ENCODE peak calls at places on chromosomes 11 and 22, in six cellular contexts. One of them, this sample, is unnamed.

GRCh38 chr11:16155448-16155847 is 200.9 kb downstream of the SOX6 start:
- DNase-seq in SK-N-SH: no peak
- DNase-seq in HCT116: no peak
- DNase-seq in naive thymus-derived CD4-positive, alpha-beta T cell: no peak
- DNase-seq in neural progenitor cell: no peak
- DNase-seq in SJSA1: peak
- DNase-seq in this sample: no peak

GRCh38 chr11:73308963-73309960 is 1.2 kb downstream of the ARHGEF17 start:
- DNase-seq in SK-N-SH: no peak
- DNase-seq in HCT116: peak
- DNase-seq in naive thymus-derived CD4-positive, alpha-beta T cell: no peak
- DNase-seq in neural progenitor cell: peak
- DNase-seq in SJSA1: peak
- DNase-seq in this sample: no peak

GRCh38 chr11:72831521-72832300 is 17.5 kb downstream of the ATG16L2 start:
- DNase-seq in SK-N-SH: peak
- DNase-seq in HCT116: peak
- DNase-seq in naive thymus-derived CD4-positive, alpha-beta T cell: peak
- DNase-seq in neural progenitor cell: peak
- DNase-seq in SJSA1: peak
- DNase-seq in this sample: peak

GRCh38 chr11:35247428-35247827 is 108.5 kb downstream of the CD44 start:
- DNase-seq in SK-N-SH: no peak
- DNase-seq in HCT116: no peak
- DNase-seq in naive thymus-derived CD4-positive, alpha-beta T cell: peak
- DNase-seq in neural progenitor cell: no peak
- DNase-seq in SJSA1: no peak
- DNase-seq in this sample: peak

GRCh38 chr11:18313985-18314763 is 7.8 kb downstream of the HPS5 start:
- DNase-seq in SK-N-SH: no peak
- DNase-seq in HCT116: no peak
- DNase-seq in naive thymus-derived CD4-positive, alpha-beta T cell: no peak
- DNase-seq in neural progenitor cell: no peak
- DNase-seq in SJSA1: peak
- DNase-seq in this sample: no peak

GRCh38 chr11:83933008-83933407 is 646.8 kb upstream of the CCDC90B start:
- DNase-seq in SK-N-SH: peak
- DNase-seq in HCT116: no peak
- DNase-seq in naive thymus-derived CD4-positive, alpha-beta T cell: no peak
- DNase-seq in neural progenitor cell: no peak
- DNase-seq in SJSA1: no peak
- DNase-seq in this sample: no peak

GRCh38 chr11:66820381-66820780 is 22.9 kb upstream of the RCE1 start:
- DNase-seq in SK-N-SH: no peak
- DNase-seq in HCT116: no peak
- DNase-seq in naive thymus-derived CD4-positive, alpha-beta T cell: no peak
- DNase-seq in neural progenitor cell: peak
- DNase-seq in SJSA1: no peak
- DNase-seq in this sample: no peak

GRCh38 chr11:56855217-56855616 is 106.7 kb upstream of the OR9G4 start:
- DNase-seq in SK-N-SH: no peak
- DNase-seq in HCT116: no peak
- DNase-seq in naive thymus-derived CD4-positive, alpha-beta T cell: no peak
- DNase-seq in neural progenitor cell: no peak
- DNase-seq in SJSA1: no peak
- DNase-seq in this sample: no peak

GRCh38 chr22:41314821-41315220 is 13.5 kb downstream of the ZC3H7B start:
- DNase-seq in SK-N-SH: no peak
- DNase-seq in HCT116: no peak
- DNase-seq in naive thymus-derived CD4-positive, alpha-beta T cell: no peak
- DNase-seq in neural progenitor cell: no peak
- DNase-seq in SJSA1: no peak
- DNase-seq in this sample: no peak

GRCh38 chr22:30871391-30872281 is 96.9 kb downstream of the MORC2 start:
- DNase-seq in SK-N-SH: peak
- DNase-seq in HCT116: no peak
- DNase-seq in naive thymus-derived CD4-positive, alpha-beta T cell: no peak
- DNase-seq in neural progenitor cell: no peak
- DNase-seq in SJSA1: no peak
- DNase-seq in this sample: no peak

GRCh38 chr11:68550485-68550817 is 89.9 kb downstream of the PPP6R3 start:
- DNase-seq in SK-N-SH: no peak
- DNase-seq in HCT116: no peak
- DNase-seq in naive thymus-derived CD4-positive, alpha-beta T cell: no peak
- DNase-seq in neural progenitor cell: no peak
- DNase-seq in SJSA1: no peak
- DNase-seq in this sample: no peak

GRCh38 chr22:19714320-19715252 is at the start of gene SEPTIN5:
- DNase-seq in SK-N-SH: peak
- DNase-seq in HCT116: no peak
- DNase-seq in naive thymus-derived CD4-positive, alpha-beta T cell: no peak
- DNase-seq in neural progenitor cell: peak
- DNase-seq in SJSA1: no peak
- DNase-seq in this sample: no peak
- H3K27ac ChIP-seq in SK-N-SH: no peak
- H3K27ac ChIP-seq in HCT116: peak
- H3K27ac ChIP-seq in naive thymus-derived CD4-positive, alpha-beta T cell: no peak
- H3K27ac ChIP-seq in neural progenitor cell: no peak
- H3K27ac ChIP-seq in SJSA1: no peak
- H3K27ac ChIP-seq in this sample: no peak

DNA sequence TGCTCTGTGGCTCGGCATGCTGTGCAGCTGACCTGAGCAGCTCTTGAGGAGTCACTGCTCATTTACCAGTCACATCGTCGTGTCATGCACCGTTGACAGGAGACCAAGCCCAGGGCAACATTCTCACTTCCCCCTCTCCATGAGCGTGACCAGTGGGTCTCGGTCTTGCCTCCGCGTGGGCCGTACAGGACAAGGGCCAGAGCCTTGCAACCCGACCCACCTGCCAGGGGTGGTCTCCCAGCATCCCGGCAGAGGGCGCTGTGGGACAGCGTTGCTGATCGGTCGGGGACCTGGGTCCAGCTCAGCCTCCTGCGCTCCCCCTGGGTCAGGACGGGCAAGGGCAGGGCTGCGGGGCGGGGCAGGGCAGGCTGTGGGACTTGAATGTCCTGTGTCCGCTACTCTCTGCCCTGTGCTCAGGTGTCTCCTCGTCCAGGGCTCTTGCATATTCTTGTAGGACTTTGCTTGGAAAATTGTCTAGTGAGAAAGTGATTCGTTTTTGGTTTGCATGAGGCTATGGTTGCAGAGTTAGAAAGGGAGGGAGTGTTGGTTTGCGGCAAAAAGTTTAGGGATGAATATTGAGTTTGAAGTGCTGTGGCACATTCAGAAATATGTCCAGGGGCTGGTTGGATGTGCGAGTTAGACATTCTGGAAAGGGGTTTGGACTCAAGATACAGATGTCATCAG is 16.2 kb downstream of the EIF4G2 start:
- DNase-seq in SK-N-SH: peak
- DNase-seq in HCT116: peak
- DNase-seq in naive thymus-derived CD4-positive, alpha-beta T cell: peak
- DNase-seq in neural progenitor cell: peak
- DNase-seq in SJSA1: peak
- DNase-seq in this sample: peak
- H3K4me3 ChIP-seq in SK-N-SH: peak
- H3K4me3 ChIP-seq in HCT116: no peak
- H3K4me3 ChIP-seq in naive thymus-derived CD4-positive, alpha-beta T cell: peak
- H3K4me3 ChIP-seq in neural progenitor cell: no peak
- H3K4me3 ChIP-seq in SJSA1: no peak
- H3K4me3 ChIP-seq in this sample: peak

GRCh38 chr11:134120921-134121526 is 52.2 kb downstream of the JAM3 start:
- DNase-seq in SK-N-SH: peak
- DNase-seq in HCT116: no peak
- DNase-seq in naive thymus-derived CD4-positive, alpha-beta T cell: no peak
- DNase-seq in neural progenitor cell: no peak
- DNase-seq in SJSA1: no peak
- DNase-seq in this sample: no peak

GRCh38 chr11:134131628-134132244 is 62.9 kb downstream of the JAM3 start:
- DNase-seq in SK-N-SH: no peak
- DNase-seq in HCT116: no peak
- DNase-seq in naive thymus-derived CD4-positive, alpha-beta T cell: no peak
- DNase-seq in neural progenitor cell: no peak
- DNase-seq in SJSA1: no peak
- DNase-seq in this sample: no peak

GRCh38 chr11:134125507-134125906 is 56.6 kb downstream of the JAM3 start:
- DNase-seq in SK-N-SH: no peak
- DNase-seq in HCT116: no peak
- DNase-seq in naive thymus-derived CD4-positive, alpha-beta T cell: no peak
- DNase-seq in neural progenitor cell: no peak
- DNase-seq in SJSA1: no peak
- DNase-seq in this sample: no peak

GRCh38 chr11:134124660-134125451 is 56.0 kb downstream of the JAM3 start:
- DNase-seq in SK-N-SH: peak
- DNase-seq in HCT116: no peak
- DNase-seq in naive thymus-derived CD4-positive, alpha-beta T cell: no peak
- DNase-seq in neural progenitor cell: peak
- DNase-seq in SJSA1: no peak
- DNase-seq in this sample: no peak

GRCh38 chr11:134126197-134126822 is 57.4 kb downstream of the JAM3 start:
- DNase-seq in SK-N-SH: peak
- DNase-seq in HCT116: no peak
- DNase-seq in naive thymus-derived CD4-positive, alpha-beta T cell: no peak
- DNase-seq in neural progenitor cell: no peak
- DNase-seq in SJSA1: peak
- DNase-seq in this sample: no peak
- H3K27ac ChIP-seq in SK-N-SH: peak
- H3K27ac ChIP-seq in HCT116: no peak
- H3K27ac ChIP-seq in naive thymus-derived CD4-positive, alpha-beta T cell: no peak
- H3K27ac ChIP-seq in neural progenitor cell: no peak
- H3K27ac ChIP-seq in SJSA1: no peak
- H3K27ac ChIP-seq in this sample: no peak

DNA sequence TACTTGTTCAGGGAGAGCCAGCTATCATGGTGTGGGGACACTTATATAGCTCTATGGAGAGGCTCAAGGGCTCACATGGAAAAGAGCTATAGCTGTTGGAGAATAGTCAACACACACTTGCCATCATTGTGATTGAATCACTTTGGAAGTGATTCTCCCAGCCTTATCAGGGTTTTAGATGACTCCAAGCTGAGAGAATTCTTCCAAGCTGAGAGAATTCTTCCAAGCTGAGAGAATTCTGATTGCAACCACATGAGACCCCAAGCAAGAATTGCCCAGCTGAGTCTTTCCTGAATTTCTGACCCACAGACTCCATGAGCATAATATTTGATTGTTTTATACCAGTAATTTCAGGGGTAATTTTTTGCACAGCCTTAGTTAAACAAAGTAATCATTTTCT is 1318.3 kb upstream of the RAG2 start:
- DNase-seq in SK-N-SH: no peak
- DNase-seq in HCT116: no peak
- DNase-seq in naive thymus-derived CD4-positive, alpha-beta T cell: no peak
- DNase-seq in neural progenitor cell: no peak
- DNase-seq in SJSA1: no peak
- DNase-seq in this sample: no peak
- H3K4me3 ChIP-seq in SK-N-SH: no peak
- H3K4me3 ChIP-seq in HCT116: no peak
- H3K4me3 ChIP-seq in naive thymus-derived CD4-positive, alpha-beta T cell: no peak
- H3K4me3 ChIP-seq in neural progenitor cell: no peak
- H3K4me3 ChIP-seq in SJSA1: no peak
- H3K4me3 ChIP-seq in this sample: no peak

GRCh38 chr11:13207270-13207664 is 70.3 kb upstream of the BMAL1 start:
- DNase-seq in SK-N-SH: no peak
- DNase-seq in HCT116: no peak
- DNase-seq in naive thymus-derived CD4-positive, alpha-beta T cell: no peak
- DNase-seq in neural progenitor cell: no peak
- DNase-seq in SJSA1: peak
- DNase-seq in this sample: no peak
- H3K27ac ChIP-seq in SK-N-SH: no peak
- H3K27ac ChIP-seq in HCT116: peak
- H3K27ac ChIP-seq in naive thymus-derived CD4-positive, alpha-beta T cell: peak
- H3K27ac ChIP-seq in neural progenitor cell: no peak
- H3K27ac ChIP-seq in SJSA1: peak
- H3K27ac ChIP-seq in this sample: no peak

GRCh38 chr11:19746081-19746480 is 33.4 kb downstream of the NAV2 start:
- DNase-seq in SK-N-SH: no peak
- DNase-seq in HCT116: no peak
- DNase-seq in naive thymus-derived CD4-positive, alpha-beta T cell: no peak
- DNase-seq in neural progenitor cell: no peak
- DNase-seq in SJSA1: no peak
- DNase-seq in this sample: no peak
- H3K4me3 ChIP-seq in SK-N-SH: no peak
- H3K4me3 ChIP-seq in HCT116: no peak
- H3K4me3 ChIP-seq in naive thymus-derived CD4-positive, alpha-beta T cell: no peak
- H3K4me3 ChIP-seq in neural progenitor cell: no peak
- H3K4me3 ChIP-seq in SJSA1: no peak
- H3K4me3 ChIP-seq in this sample: no peak

GRCh38 chr22:25900880-25901279 is 158.9 kb downstream of the MYO18B start:
- DNase-seq in SK-N-SH: no peak
- DNase-seq in HCT116: no peak
- DNase-seq in naive thymus-derived CD4-positive, alpha-beta T cell: no peak
- DNase-seq in neural progenitor cell: no peak
- DNase-seq in SJSA1: no peak
- DNase-seq in this sample: no peak
- H3K27ac ChIP-seq in SK-N-SH: no peak
- H3K27ac ChIP-seq in HCT116: no peak
- H3K27ac ChIP-seq in naive thymus-derived CD4-positive, alpha-beta T cell: no peak
- H3K27ac ChIP-seq in neural progenitor cell: no peak
- H3K27ac ChIP-seq in SJSA1: no peak
- H3K27ac ChIP-seq in this sample: no peak

GRCh38 chr11:82907376-82907775 is 5.8 kb downstream of the DDIAS start:
- DNase-seq in SK-N-SH: no peak
- DNase-seq in HCT116: no peak
- DNase-seq in naive thymus-derived CD4-positive, alpha-beta T cell: no peak
- DNase-seq in neural progenitor cell: no peak
- DNase-seq in SJSA1: no peak
- DNase-seq in this sample: no peak

GRCh38 chr11:82903843-82904586 is 2.5 kb downstream of the DDIAS start:
- DNase-seq in SK-N-SH: no peak
- DNase-seq in HCT116: no peak
- DNase-seq in naive thymus-derived CD4-positive, alpha-beta T cell: no peak
- DNase-seq in neural progenitor cell: no peak
- DNase-seq in SJSA1: no peak
- DNase-seq in this sample: no peak

GRCh38 chr11:82908311-82908710 is 6.8 kb downstream of the DDIAS start:
- DNase-seq in SK-N-SH: no peak
- DNase-seq in HCT116: no peak
- DNase-seq in naive thymus-derived CD4-positive, alpha-beta T cell: no peak
- DNase-seq in neural progenitor cell: no peak
- DNase-seq in SJSA1: no peak
- DNase-seq in this sample: no peak

GRCh38 chr11:82906236-82906635 is 4.7 kb downstream of the DDIAS start:
- DNase-seq in SK-N-SH: no peak
- DNase-seq in HCT116: peak
- DNase-seq in naive thymus-derived CD4-positive, alpha-beta T cell: no peak
- DNase-seq in neural progenitor cell: peak
- DNase-seq in SJSA1: peak
- DNase-seq in this sample: no peak

DNA sequence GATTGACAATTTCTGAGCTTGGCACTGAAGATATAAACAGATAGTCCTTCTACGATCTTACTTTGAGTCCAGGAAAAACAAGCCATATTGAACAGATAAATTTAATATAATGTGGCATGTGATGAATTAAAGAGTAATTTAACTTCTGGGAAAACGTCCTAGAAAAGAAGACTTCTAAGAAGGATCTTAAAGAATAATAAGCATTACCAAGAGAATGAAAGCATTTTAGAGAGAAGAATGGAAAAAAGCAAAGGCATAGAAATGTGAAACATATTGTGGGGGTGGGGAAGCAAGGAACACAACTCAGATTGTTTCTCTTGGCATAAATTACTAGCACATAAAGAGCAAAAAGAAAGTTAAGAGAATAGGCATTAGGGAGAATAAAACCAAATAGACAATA is 5.4 kb downstream of the DDIAS start:
- DNase-seq in SK-N-SH: no peak
- DNase-seq in HCT116: no peak
- DNase-seq in naive thymus-derived CD4-positive, alpha-beta T cell: no peak
- DNase-seq in neural progenitor cell: no peak
- DNase-seq in SJSA1: no peak
- DNase-seq in this sample: no peak
- H3K4me3 ChIP-seq in SK-N-SH: peak
- H3K4me3 ChIP-seq in HCT116: no peak
- H3K4me3 ChIP-seq in naive thymus-derived CD4-positive, alpha-beta T cell: no peak
- H3K4me3 ChIP-seq in neural progenitor cell: no peak
- H3K4me3 ChIP-seq in SJSA1: no peak
- H3K4me3 ChIP-seq in this sample: no peak

GRCh38 chr11:103091024-103091423 is 936 bp downstream of the DCUN1D5 start:
- DNase-seq in SK-N-SH: peak
- DNase-seq in HCT116: no peak
- DNase-seq in naive thymus-derived CD4-positive, alpha-beta T cell: no peak
- DNase-seq in neural progenitor cell: peak
- DNase-seq in SJSA1: peak
- DNase-seq in this sample: no peak
- H3K27ac ChIP-seq in SK-N-SH: peak
- H3K27ac ChIP-seq in HCT116: peak
- H3K27ac ChIP-seq in naive thymus-derived CD4-positive, alpha-beta T cell: no peak
- H3K27ac ChIP-seq in neural progenitor cell: no peak
- H3K27ac ChIP-seq in SJSA1: no peak
- H3K27ac ChIP-seq in this sample: peak

This sample was measured in CD8-positive, alpha-beta memory T cell.